ENCODE peak calls at places on chromosomes 11 and 22, in four cellular contexts. One of them, this sample, is unnamed.

GRCh38 chr11:74739546-74740270 is 8.5 kb upstream of the CHRDL2 start:
- DNase-seq in hippocampal formation: peak; percentile 41
- DNase-seq in activated CD8-positive, alpha-beta T cell treated with anti-CD3 and anti-CD28 coated beads, Interleukin-2, amount 10 ng/mL, durations not matched to agents 7 days and 5 days: peak; percentile 57
- DNase-seq in stimulated activated CD4-positive, alpha-beta T cell treated with anti-CD3 and anti-CD28 coated beads, Interleukin-4, amount 100 ng/mL, for 24 hours: peak; percentile 49
- DNase-seq in this sample: no peak

GRCh38 chr22:50506611-50507420 is 686 bp downstream of the LMF2 start:
- DNase-seq in stimulated activated CD4-positive, alpha-beta T cell treated with anti-CD3 and anti-CD28 coated beads, Interleukin-4, amount 100 ng/mL, for 24 hours: no peak
- DNase-seq in activated CD8-positive, alpha-beta T cell treated with anti-CD3 and anti-CD28 coated beads, Interleukin-2, amount 10 ng/mL, durations not matched to agents 7 days and 5 days: no peak
- DNase-seq in hippocampal formation: no peak
- DNase-seq in this sample: no peak

GRCh38 chr11:33980896-33981295 is 70.6 kb upstream of the CAPRIN1 start:
- DNase-seq in activated CD8-positive, alpha-beta T cell treated with anti-CD3 and anti-CD28 coated beads, Interleukin-2, amount 10 ng/mL, durations not matched to agents 7 days and 5 days: no peak
- DNase-seq in hippocampal formation: no peak
- DNase-seq in stimulated activated CD4-positive, alpha-beta T cell treated with anti-CD3 and anti-CD28 coated beads, Interleukin-4, amount 100 ng/mL, for 24 hours: no peak
- DNase-seq in this sample: no peak

GRCh38 chr11:65547446-65548125 is 10.6 kb downstream of the LTBP3 start:
- DNase-seq in activated CD8-positive, alpha-beta T cell treated with anti-CD3 and anti-CD28 coated beads, Interleukin-2, amount 10 ng/mL, durations not matched to agents 7 days and 5 days: no peak
- DNase-seq in hippocampal formation: no peak
- DNase-seq in stimulated activated CD4-positive, alpha-beta T cell treated with anti-CD3 and anti-CD28 coated beads, Interleukin-4, amount 100 ng/mL, for 24 hours: no peak
- DNase-seq in this sample: no peak

GRCh38 chr11:117010808-117011540 is 87.3 kb downstream of the SIK3 start:
- DNase-seq in hippocampal formation: no peak
- DNase-seq in activated CD8-positive, alpha-beta T cell treated with anti-CD3 and anti-CD28 coated beads, Interleukin-2, amount 10 ng/mL, durations not matched to agents 7 days and 5 days: no peak
- DNase-seq in stimulated activated CD4-positive, alpha-beta T cell treated with anti-CD3 and anti-CD28 coated beads, Interleukin-4, amount 100 ng/mL, for 24 hours: no peak
- DNase-seq in this sample: no peak

GRCh38 chr11:116951762-116952161 is 114.3 kb upstream of the APOA1 start:
- DNase-seq in hippocampal formation: no peak
- DNase-seq in stimulated activated CD4-positive, alpha-beta T cell treated with anti-CD3 and anti-CD28 coated beads, Interleukin-4, amount 100 ng/mL, for 24 hours: no peak
- DNase-seq in activated CD8-positive, alpha-beta T cell treated with anti-CD3 and anti-CD28 coated beads, Interleukin-2, amount 10 ng/mL, durations not matched to agents 7 days and 5 days: no peak
- DNase-seq in this sample: no peak

GRCh38 chr22:44185237-44186120 is 4.8 kb downstream of the PARVG start:
- DNase-seq in hippocampal formation: no peak
- DNase-seq in stimulated activated CD4-positive, alpha-beta T cell treated with anti-CD3 and anti-CD28 coated beads, Interleukin-4, amount 100 ng/mL, for 24 hours: no peak
- DNase-seq in activated CD8-positive, alpha-beta T cell treated with anti-CD3 and anti-CD28 coated beads, Interleukin-2, amount 10 ng/mL, durations not matched to agents 7 days and 5 days: no peak
- DNase-seq in this sample: no peak

GRCh38 chr11:107018902-107019493 is 722 bp upstream of the GUCY1A2 start:
- DNase-seq in activated CD8-positive, alpha-beta T cell treated with anti-CD3 and anti-CD28 coated beads, Interleukin-2, amount 10 ng/mL, durations not matched to agents 7 days and 5 days: peak; percentile 24
- DNase-seq in hippocampal formation: peak; percentile 58
- DNase-seq in stimulated activated CD4-positive, alpha-beta T cell treated with anti-CD3 and anti-CD28 coated beads, Interleukin-4, amount 100 ng/mL, for 24 hours: no peak
- DNase-seq in this sample: no peak

GRCh38 chr22:37638351-37639069 is 959 bp upstream of the SH3BP1 start:
- DNase-seq in stimulated activated CD4-positive, alpha-beta T cell treated with anti-CD3 and anti-CD28 coated beads, Interleukin-4, amount 100 ng/mL, for 24 hours: no peak
- DNase-seq in activated CD8-positive, alpha-beta T cell treated with anti-CD3 and anti-CD28 coated beads, Interleukin-2, amount 10 ng/mL, durations not matched to agents 7 days and 5 days: peak; percentile 76
- DNase-seq in hippocampal formation: no peak
- DNase-seq in this sample: no peak

GRCh38 chr11:798093-798713 is at the start of gene SLC25A22:
- DNase-seq in activated CD8-positive, alpha-beta T cell treated with anti-CD3 and anti-CD28 coated beads, Interleukin-2, amount 10 ng/mL, durations not matched to agents 7 days and 5 days: peak; percentile 87
- DNase-seq in hippocampal formation: peak; percentile 68
- DNase-seq in stimulated activated CD4-positive, alpha-beta T cell treated with anti-CD3 and anti-CD28 coated beads, Interleukin-4, amount 100 ng/mL, for 24 hours: peak; percentile 85
- DNase-seq in this sample: no peak

GRCh38 chr11:62506413-62506940 is 40.1 kb downstream of the AHNAK start:
- DNase-seq in hippocampal formation: no peak
- DNase-seq in activated CD8-positive, alpha-beta T cell treated with anti-CD3 and anti-CD28 coated beads, Interleukin-2, amount 10 ng/mL, durations not matched to agents 7 days and 5 days: no peak
- DNase-seq in stimulated activated CD4-positive, alpha-beta T cell treated with anti-CD3 and anti-CD28 coated beads, Interleukin-4, amount 100 ng/mL, for 24 hours: no peak
- DNase-seq in this sample: no peak

GRCh38 chr22:31340360-31340759 is 5.8 kb downstream of the PATZ1 start:
- DNase-seq in hippocampal formation: no peak
- DNase-seq in activated CD8-positive, alpha-beta T cell treated with anti-CD3 and anti-CD28 coated beads, Interleukin-2, amount 10 ng/mL, durations not matched to agents 7 days and 5 days: no peak
- DNase-seq in stimulated activated CD4-positive, alpha-beta T cell treated with anti-CD3 and anti-CD28 coated beads, Interleukin-4, amount 100 ng/mL, for 24 hours: no peak
- DNase-seq in this sample: no peak

GRCh38 chr11:78419327-78419726 is 1.7 kb upstream of the GAB2 start:
- DNase-seq in activated CD8-positive, alpha-beta T cell treated with anti-CD3 and anti-CD28 coated beads, Interleukin-2, amount 10 ng/mL, durations not matched to agents 7 days and 5 days: no peak
- DNase-seq in stimulated activated CD4-positive, alpha-beta T cell treated with anti-CD3 and anti-CD28 coated beads, Interleukin-4, amount 100 ng/mL, for 24 hours: no peak
- DNase-seq in hippocampal formation: no peak
- DNase-seq in this sample: no peak

GRCh38 chr11:31000412-31000811 is 369.1 kb downstream of the DCDC1 start:
- DNase-seq in hippocampal formation: no peak
- DNase-seq in stimulated activated CD4-positive, alpha-beta T cell treated with anti-CD3 and anti-CD28 coated beads, Interleukin-4, amount 100 ng/mL, for 24 hours: no peak
- DNase-seq in activated CD8-positive, alpha-beta T cell treated with anti-CD3 and anti-CD28 coated beads, Interleukin-2, amount 10 ng/mL, durations not matched to agents 7 days and 5 days: no peak
- DNase-seq in this sample: no peak

GRCh38 chr11:110356769-110357671 is 60.6 kb upstream of the RDX start:
- DNase-seq in activated CD8-positive, alpha-beta T cell treated with anti-CD3 and anti-CD28 coated beads, Interleukin-2, amount 10 ng/mL, durations not matched to agents 7 days and 5 days: no peak
- DNase-seq in stimulated activated CD4-positive, alpha-beta T cell treated with anti-CD3 and anti-CD28 coated beads, Interleukin-4, amount 100 ng/mL, for 24 hours: no peak
- DNase-seq in hippocampal formation: no peak
- DNase-seq in this sample: no peak

GRCh38 chr11:6771926-6772898 is at the start of gene OR2AG2:
- DNase-seq in activated CD8-positive, alpha-beta T cell treated with anti-CD3 and anti-CD28 coated beads, Interleukin-2, amount 10 ng/mL, durations not matched to agents 7 days and 5 days: no peak
- DNase-seq in hippocampal formation: no peak
- DNase-seq in stimulated activated CD4-positive, alpha-beta T cell treated with anti-CD3 and anti-CD28 coated beads, Interleukin-4, amount 100 ng/mL, for 24 hours: no peak
- DNase-seq in this sample: peak; percentile 37

GRCh38 chr22:35380537-35381423 is at the start of gene HMOX1:
- DNase-seq in activated CD8-positive, alpha-beta T cell treated with anti-CD3 and anti-CD28 coated beads, Interleukin-2, amount 10 ng/mL, durations not matched to agents 7 days and 5 days: peak; percentile 71
- DNase-seq in hippocampal formation: peak; percentile 85
- DNase-seq in stimulated activated CD4-positive, alpha-beta T cell treated with anti-CD3 and anti-CD28 coated beads, Interleukin-4, amount 100 ng/mL, for 24 hours: peak; percentile 48
- DNase-seq in this sample: no peak

This sample was measured in GM12878.